ENCODE peak calls at places on chromosomes 12 and 14, in six cellular contexts. S is SJSA1, C is mesendoderm, D is OCI-LY7, B is vagina, N is breast epithelium. H is an unnamed sample. For H3K36me3, the result is how much of the 10 kb centered on the place peaks cover.

GRCh38 chr12:26648584-26648983 is 184.4 kb downstream of the ITPR2 start:
- DNase-seq in N (no peak), C (no peak), B (no peak), D (no peak), S (peak), H (no peak)

GRCh38 chr14:103562385-103563088 is at the start of the genes BAG5 and COA8:
- DNase-seq in N (peak), S (peak), B (no peak), C (peak), D (peak), H (peak)

GRCh38 chr14:23209651-23210423 is 26.4 kb upstream of the SLC7A8 start:
- DNase-seq in S (peak), D (no peak), B (no peak), N (no peak), C (no peak), H (no peak)

GRCh38 chr12:79083181-79083580 is 218.6 kb downstream of the SYT1 start:
- DNase-seq in S (no peak), N (no peak), C (peak), D (no peak), B (no peak), H (no peak)

GRCh38 chr14:28515571-28515970 is 251.0 kb upstream of the FOXG1 start:
- DNase-seq in S (no peak), D (no peak), B (no peak), C (no peak), N (no peak), H (no peak)

GRCh38 chr12:69007166-69007857 is 74.3 kb upstream of the CPM start:
- DNase-seq in B (no peak), N (no peak), C (no peak), S (peak), D (peak), H (no peak)

GRCh38 chr12:109016016-109016415 is 4.9 kb downstream of the SVOP start:
- DNase-seq in B (peak), N (no peak), S (no peak), D (no peak), C (no peak), H (no peak)

GRCh38 chr14:102775855-102776760 is 1.1 kb upstream of the TRAF3 start:
- DNase-seq in B (no peak), N (no peak), C (no peak), S (peak), D (no peak), H (no peak)

GRCh38 chr12:50985322-50985721 is 33.0 kb downstream of the HIGD1C start:
- DNase-seq in D (no peak), N (no peak), S (peak), B (no peak), C (no peak), H (no peak)

GRCh38 chr14:89641495-89642162 is 224.6 kb upstream of the FOXN3 start:
- DNase-seq in S (no peak), C (no peak), B (no peak), D (no peak), N (no peak), H (no peak)

GRCh38 chr12:126726481-126727217 is 1540.3 kb upstream of the TMEM132C start:
- DNase-seq in N (no peak), B (no peak), S (no peak), C (peak), D (no peak), H (no peak)

GRCh38 chr12:108666326-108666995 is 32.8 kb upstream of the SELPLG start:
- DNase-seq in S (no peak), B (no peak), N (no peak), C (no peak), D (no peak), H (no peak)

GRCh38 chr14:104688755-104689619 is at the start of gene INF2:
- DNase-seq in C (peak), B (no peak), S (peak), N (no peak), D (peak), H (peak)

GRCh38 chr14:91573894-91574837 is 64.1 kb upstream of the PPP4R3A start:
- DNase-seq in C (peak), D (no peak), B (no peak), S (no peak), N (no peak), H (peak)

GRCh38 chr14:36515105-36515593 is 4.9 kb downstream of the NKX2-1 start:
- DNase-seq in B (no peak), N (no peak), D (no peak), S (no peak), C (no peak), H (no peak)

GRCh38 chr14:89669209-89669608 is 252.2 kb upstream of the FOXN3 start:
- DNase-seq in N (no peak), S (no peak), C (no peak), D (no peak), B (no peak), H (no peak)

GRCh38 chr12:12564911-12565310 is 2.2 kb upstream of the DUSP16 start:
- DNase-seq in S (no peak), D (no peak), C (no peak), N (no peak), B (no peak), H (no peak)

GRCh38 chr12:11868027-11868426 is 202.7 kb upstream of the BCL2L14 start:
- DNase-seq in D (no peak), N (no peak), S (no peak), C (no peak), B (no peak), H (no peak)

GRCh38 chr12:130342842-130343241 is 5.2 kb downstream of the PIWIL1 start:
- DNase-seq in S (no peak), C (peak), B (no peak), N (no peak), D (no peak), H (no peak)

GRCh38 chr14:75630695-75631452 is 29.8 kb downstream of the ERG28 start:
- DNase-seq in S (no peak), D (no peak), B (no peak), N (no peak), C (peak), H (no peak)

GRCh38 chr12:47022296-47022695 is 57.1 kb upstream of the PCED1B start:
- DNase-seq in C (no peak), S (peak), N (no peak), B (no peak), D (no peak), H (no peak)

GRCh38 chr14:70555890-70556289 is 21.1 kb upstream of the ADAM20 start:
- DNase-seq in N (no peak), D (no peak), B (no peak), S (no peak), C (no peak), H (no peak)

GRCh38 chr12:120905856-120906384 is 1.8 kb upstream of the SPPL3 start:
- DNase-seq in S (no peak), D (no peak), C (no peak), B (no peak), N (no peak), H (no peak)

GRCh38 chr14:69713127-69713800 is 53.7 kb upstream of the SRSF5 start:
- DNase-seq in B (no peak), D (no peak), S (no peak), C (peak), N (peak), H (no peak)

GRCh38 chr14:69708586-69709169 is 58.3 kb upstream of the SRSF5 start:
- DNase-seq in C (peak), D (peak), B (no peak), N (no peak), S (no peak), H (no peak)

GRCh38 chr14:38202444-38203191 is 5.1 kb upstream of the SSTR1 start:
- DNase-seq in N (no peak), D (peak), C (no peak), B (no peak), S (no peak), H (no peak)

GRCh38 chr12:93198086-93198485 is 179.6 kb upstream of the NUDT4 start:
- DNase-seq in D (no peak), B (no peak), C (no peak), S (no peak), N (no peak), H (no peak)

GRCh38 chr12:113955109-113955970 is 10.8 kb downstream of the RBM19 start:
- DNase-seq in B (no peak), S (peak), C (peak), D (peak), N (no peak), H (no peak)

GRCh38 chr12:45217846-45218245 is 2.0 kb downstream of the ANO6 start:
- DNase-seq in D (no peak), B (no peak), C (no peak), N (no peak), S (peak), H (no peak)

DNA sequence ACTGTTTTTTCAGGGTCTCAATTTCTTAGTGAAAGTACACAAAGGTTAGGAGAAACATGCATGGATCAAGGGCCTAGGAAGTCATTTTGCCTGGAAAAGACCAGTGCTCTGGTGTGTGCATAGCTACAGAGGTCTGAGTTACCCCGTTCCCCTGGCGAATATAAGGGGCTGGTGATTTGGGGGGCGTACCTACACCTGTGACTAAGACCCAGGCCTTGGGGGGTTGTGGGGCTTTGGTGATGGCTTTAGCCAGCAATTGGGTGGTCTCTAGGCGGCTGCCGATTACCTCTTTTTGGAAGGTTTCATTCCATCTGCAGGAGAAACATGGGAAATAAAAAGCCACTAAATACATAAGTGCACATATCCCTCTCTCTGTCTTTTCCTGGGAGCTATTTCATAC is 1.1 kb downstream of the SDR39U1 start:
- DNase-seq in D (no peak), S (no peak), N (no peak), C (no peak), B (peak), H (no peak)
- H3K4me3 ChIP-seq in D (peak), S (peak), N (peak), C (no peak), B (peak), H (peak)

DNA sequence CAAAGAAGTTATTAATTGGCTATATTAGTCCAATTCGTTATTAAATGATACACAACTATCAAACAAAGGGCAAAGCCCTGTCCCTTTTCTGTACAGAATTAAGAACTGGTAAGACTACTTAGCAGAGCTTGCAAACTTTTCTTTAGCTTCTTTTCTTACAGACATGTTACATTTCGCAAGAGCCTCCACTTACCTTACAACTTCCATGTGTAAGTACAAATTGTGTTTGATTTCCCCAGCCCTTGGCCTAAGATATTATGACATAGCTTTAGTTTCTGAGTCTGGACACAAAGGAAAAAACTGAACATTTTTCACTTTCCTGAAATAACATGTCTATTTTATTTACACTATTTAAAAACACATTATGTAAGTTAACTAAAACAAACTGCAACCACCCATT is 1.7 kb downstream of the ATF7 start:
- DNase-seq in D (no peak), S (no peak), N (no peak), C (no peak), B (no peak), H (no peak)
- H3K27ac ChIP-seq in D (peak), S (no peak), N (peak), C (no peak), B (peak), H (no peak)

DNA sequence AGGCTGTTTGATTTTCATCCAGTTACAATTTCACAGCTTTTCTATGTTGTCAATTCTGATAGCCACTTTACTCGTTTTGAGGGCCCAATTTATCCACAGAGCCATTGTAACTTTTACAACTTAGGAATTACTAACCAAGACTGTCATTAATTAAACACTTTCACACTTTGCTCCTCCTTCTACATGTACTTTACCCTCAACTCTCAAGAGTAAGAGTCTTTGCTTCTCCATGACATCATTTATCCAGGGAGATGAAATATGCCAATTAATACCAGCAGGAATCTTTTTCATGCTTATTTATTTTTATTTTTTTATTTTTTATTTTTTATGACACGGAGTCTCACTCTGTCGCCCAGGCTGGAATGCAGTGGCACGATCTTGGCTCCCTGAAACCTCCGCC is 13.5 kb downstream of the SLIRP start:
- DNase-seq in B (no peak), C (no peak), D (no peak), N (no peak), S (no peak), H (no peak)
- H3K36me3 ChIP-seq in B (under half), C (under half), D (half or more), N (under half), S (half or more), H (half or more)

DNA sequence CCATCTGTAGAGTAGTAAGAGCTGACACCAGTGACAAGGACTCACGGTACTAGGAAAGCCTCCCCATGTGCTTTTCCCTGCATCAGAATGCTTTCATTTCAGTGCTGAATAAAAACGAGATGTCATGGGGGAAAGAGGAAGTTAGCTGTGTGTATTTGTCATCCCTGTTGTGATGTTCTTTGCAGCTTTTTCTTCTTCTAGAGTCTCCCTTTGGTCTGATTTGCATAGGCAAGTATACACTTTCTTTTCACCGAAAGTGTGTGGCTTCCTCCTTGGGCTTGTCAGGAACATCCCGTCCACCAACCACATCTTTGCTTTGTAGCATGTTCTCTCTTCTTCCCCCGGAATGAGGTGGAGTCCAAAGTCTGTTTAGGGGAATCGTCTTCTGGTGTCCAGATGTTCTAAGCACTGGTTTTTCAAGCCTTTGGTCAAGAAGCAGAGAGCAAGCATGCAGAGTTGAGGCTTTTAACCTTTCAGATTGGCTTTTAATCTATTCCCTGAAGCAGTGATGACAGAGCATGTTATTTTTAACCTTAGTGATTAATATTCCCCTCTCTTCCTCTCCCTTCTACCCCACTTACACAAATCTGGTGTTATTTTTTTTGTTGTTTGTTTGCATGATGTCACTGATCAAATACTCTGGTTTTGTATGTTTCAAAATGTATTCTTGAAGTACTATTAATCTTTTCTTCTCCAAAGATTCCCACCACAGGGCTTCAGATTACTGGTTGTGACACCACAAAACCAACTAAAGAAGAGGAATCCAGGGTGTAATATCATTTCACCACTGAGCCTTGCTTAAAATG is 163.4 kb downstream of the SAMD4A start:
- DNase-seq in N (no peak), C (no peak), B (no peak), S (peak), D (peak), H (no peak)
- H3K4me3 ChIP-seq in N (peak), C (no peak), B (peak), S (peak), D (peak), H (peak)

DNA sequence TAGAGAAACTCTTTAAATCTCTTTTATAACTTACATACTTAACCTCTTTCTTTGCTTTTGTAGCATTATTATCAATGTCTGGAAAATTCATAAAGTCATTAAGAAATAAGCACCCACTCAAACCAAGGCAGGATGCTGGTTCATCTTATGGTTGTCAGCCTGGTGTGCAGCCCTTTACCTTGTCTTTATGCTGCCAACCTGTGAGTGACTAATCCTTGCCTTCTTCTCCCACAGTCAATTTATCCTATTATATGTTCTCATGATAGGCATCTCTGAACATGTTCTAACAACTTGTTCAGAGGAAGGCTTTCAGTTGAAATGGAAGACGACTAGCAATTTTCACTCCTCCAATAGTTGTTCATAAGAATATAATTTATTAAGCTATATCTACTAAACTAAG is 186.9 kb upstream of the CAND1 start:
- DNase-seq in S (no peak), N (no peak), B (no peak), D (no peak), C (no peak), H (no peak)
- H3K27ac ChIP-seq in S (no peak), N (no peak), B (no peak), D (no peak), C (no peak), H (no peak)

GRCh38 chr12:98974767-98975381 is 329.8 kb downstream of the APAF1 start:
- DNase-seq in C (no peak), S (no peak), N (no peak), D (no peak), B (no peak), H (no peak)
- H3K36me3 ChIP-seq in C (under half), S (under half), N (under half), D (under half), B (under half), H (under half)

DNA sequence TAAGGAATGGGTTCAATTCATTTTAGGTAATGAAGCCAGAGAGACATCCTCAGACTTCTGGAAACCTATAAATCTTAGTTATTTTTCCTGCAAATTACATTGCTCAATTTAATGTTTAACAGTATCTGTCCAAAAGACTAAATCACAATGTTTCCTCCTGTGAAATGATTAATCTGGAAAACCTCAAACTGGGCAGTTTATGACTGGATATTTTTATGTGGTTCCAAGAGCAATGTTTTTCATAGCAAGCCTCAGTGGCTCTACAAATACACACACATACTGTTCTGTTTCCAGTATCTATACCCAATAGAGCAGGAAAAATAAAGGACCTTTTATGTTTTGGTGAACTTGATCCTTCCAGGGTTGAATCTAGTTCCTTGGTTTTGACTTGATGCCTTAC is 9.2 kb downstream of the NID2 start:
- DNase-seq in B (no peak), N (no peak), D (no peak), S (no peak), C (no peak), H (no peak)
- H3K4me3 ChIP-seq in B (no peak), N (no peak), D (no peak), S (no peak), C (no peak), H (no peak)

DNA sequence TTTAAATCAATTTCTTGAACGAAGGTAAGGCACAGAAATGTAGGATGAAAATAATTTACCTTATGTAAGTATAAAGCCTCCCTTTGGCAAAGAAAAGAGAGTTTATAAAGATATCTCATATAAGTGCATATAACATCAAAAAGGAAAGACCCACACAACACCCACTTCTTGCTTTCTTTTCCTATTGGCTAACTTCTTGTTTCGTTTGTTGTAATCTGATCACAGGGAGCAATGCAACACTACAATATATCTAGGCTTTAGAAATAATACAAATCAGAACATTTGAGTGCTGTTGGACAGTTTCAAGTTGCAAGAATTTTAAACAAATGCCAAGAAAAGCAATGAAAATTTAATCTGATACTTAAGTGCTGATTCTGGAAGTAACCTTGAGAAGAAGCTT is 1.3 kb downstream of the FGD6 start:
- DNase-seq in N (no peak), B (no peak), C (no peak), D (peak), S (peak), H (no peak)
- H3K27ac ChIP-seq in N (no peak), B (peak), C (no peak), D (peak), S (no peak), H (no peak)

DNA sequence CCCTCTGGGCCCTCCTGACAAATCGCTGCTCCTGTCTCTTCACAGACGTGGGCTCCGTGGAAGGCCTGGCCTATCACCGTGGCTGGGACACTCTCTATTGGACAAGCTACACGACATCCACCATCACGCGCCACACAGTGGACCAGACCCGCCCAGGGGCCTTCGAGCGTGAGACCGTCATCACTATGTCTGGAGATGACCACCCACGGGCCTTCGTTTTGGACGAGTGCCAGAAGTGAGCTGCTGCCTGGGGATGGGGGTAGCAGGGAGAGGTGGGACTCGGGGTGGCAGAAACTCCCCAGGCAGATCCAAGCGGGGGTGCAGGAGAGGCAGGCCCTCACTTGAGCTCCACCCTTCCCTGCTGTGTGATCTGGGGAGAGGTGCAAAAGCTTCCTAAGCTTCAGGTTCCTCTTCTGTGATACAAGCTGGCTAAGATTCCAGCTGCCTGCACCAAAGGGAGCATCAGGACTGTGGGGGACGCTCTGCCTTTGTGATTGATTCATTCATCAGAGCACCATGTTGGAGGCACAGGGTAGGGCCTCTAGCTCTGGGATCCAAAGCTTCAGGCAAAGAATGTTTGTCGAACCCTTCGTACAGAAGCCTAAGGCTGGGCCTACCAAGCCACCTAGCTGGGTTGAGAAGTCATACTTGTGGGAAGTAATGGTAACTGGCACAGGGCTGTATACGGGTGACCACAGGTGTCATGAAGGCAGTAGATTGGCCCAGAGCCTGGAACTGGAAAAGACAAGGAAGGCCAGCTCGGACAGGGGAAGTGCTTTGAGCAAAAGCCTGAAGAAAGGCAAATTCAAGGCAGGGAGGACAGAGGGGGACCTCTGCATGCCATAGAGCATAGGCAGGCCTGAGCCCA is 29.1 kb upstream of the NXPH4 start:
- DNase-seq in S (no peak), D (no peak), B (no peak), C (no peak), N (no peak), H (no peak)
- H3K36me3 ChIP-seq in S (half or more), D (under half), B (under half), C (under half), N (under half), H (under half)